ENCODE peak calls at places on chromosomes 11 and 22, in ten cellular contexts. One of them, this sample, is unnamed.

GRCh38 chr11:57972013-57972367 is 51.7 kb upstream of the OR9Q1 start:
- DNase-seq in iPS-NIHi11: no peak
- DNase-seq in activated CD4-positive, alpha-beta T cell treated with anti-CD3 and anti-CD28 coated beads, Interleukin-2, amount 10 ng/mL, durations not matched to agents 7 days and 5 days: no peak
- DNase-seq in EL: no peak
- DNase-seq in HCEC 1CT: no peak
- DNase-seq in spleen: no peak
- DNase-seq in mesenteric fat pad: no peak
- DNase-seq in osteoblast: no peak
- DNase-seq in ecto neural progenitor cell: no peak
- DNase-seq in pancreas: peak
- DNase-seq in this sample: no peak

GRCh38 chr22:47307326-47307725 is 544.9 kb downstream of the TBC1D22A start:
- DNase-seq in mesenteric fat pad: peak
- DNase-seq in osteoblast: peak
- DNase-seq in iPS-NIHi11: no peak
- DNase-seq in pancreas: no peak
- DNase-seq in activated CD4-positive, alpha-beta T cell treated with anti-CD3 and anti-CD28 coated beads, Interleukin-2, amount 10 ng/mL, durations not matched to agents 7 days and 5 days: no peak
- DNase-seq in ecto neural progenitor cell: no peak
- DNase-seq in HCEC 1CT: no peak
- DNase-seq in spleen: no peak
- DNase-seq in EL: peak
- DNase-seq in this sample: peak

GRCh38 chr11:134474070-134474860 is 62.2 kb upstream of the B3GAT1 start:
- DNase-seq in activated CD4-positive, alpha-beta T cell treated with anti-CD3 and anti-CD28 coated beads, Interleukin-2, amount 10 ng/mL, durations not matched to agents 7 days and 5 days: no peak
- DNase-seq in spleen: no peak
- DNase-seq in ecto neural progenitor cell: no peak
- DNase-seq in osteoblast: no peak
- DNase-seq in iPS-NIHi11: no peak
- DNase-seq in pancreas: no peak
- DNase-seq in HCEC 1CT: no peak
- DNase-seq in EL: no peak
- DNase-seq in mesenteric fat pad: peak
- DNase-seq in this sample: no peak

GRCh38 chr22:36329217-36330078 is 58.3 kb downstream of the MYH9 start:
- DNase-seq in osteoblast: peak
- DNase-seq in ecto neural progenitor cell: peak
- DNase-seq in spleen: peak
- DNase-seq in pancreas: no peak
- DNase-seq in mesenteric fat pad: no peak
- DNase-seq in HCEC 1CT: peak
- DNase-seq in activated CD4-positive, alpha-beta T cell treated with anti-CD3 and anti-CD28 coated beads, Interleukin-2, amount 10 ng/mL, durations not matched to agents 7 days and 5 days: peak
- DNase-seq in EL: peak
- DNase-seq in iPS-NIHi11: peak
- DNase-seq in this sample: no peak

GRCh38 chr11:72430743-72431570 is 3.4 kb downstream of the CLPB start:
- DNase-seq in activated CD4-positive, alpha-beta T cell treated with anti-CD3 and anti-CD28 coated beads, Interleukin-2, amount 10 ng/mL, durations not matched to agents 7 days and 5 days: peak
- DNase-seq in spleen: no peak
- DNase-seq in osteoblast: peak
- DNase-seq in EL: peak
- DNase-seq in mesenteric fat pad: no peak
- DNase-seq in ecto neural progenitor cell: no peak
- DNase-seq in HCEC 1CT: peak
- DNase-seq in iPS-NIHi11: peak
- DNase-seq in pancreas: no peak
- DNase-seq in this sample: no peak

GRCh38 chr11:125281831-125282595 is 117.5 kb downstream of the PKNOX2 start:
- DNase-seq in ecto neural progenitor cell: no peak
- DNase-seq in iPS-NIHi11: no peak
- DNase-seq in osteoblast: no peak
- DNase-seq in spleen: no peak
- DNase-seq in HCEC 1CT: no peak
- DNase-seq in pancreas: no peak
- DNase-seq in mesenteric fat pad: no peak
- DNase-seq in EL: no peak
- DNase-seq in activated CD4-positive, alpha-beta T cell treated with anti-CD3 and anti-CD28 coated beads, Interleukin-2, amount 10 ng/mL, durations not matched to agents 7 days and 5 days: no peak
- DNase-seq in this sample: no peak

GRCh38 chr11:64331569-64332371 is 8.2 kb upstream of the CCDC88B start:
- DNase-seq in iPS-NIHi11: peak
- DNase-seq in HCEC 1CT: peak
- DNase-seq in pancreas: peak
- DNase-seq in spleen: peak
- DNase-seq in activated CD4-positive, alpha-beta T cell treated with anti-CD3 and anti-CD28 coated beads, Interleukin-2, amount 10 ng/mL, durations not matched to agents 7 days and 5 days: peak
- DNase-seq in EL: peak
- DNase-seq in mesenteric fat pad: peak
- DNase-seq in ecto neural progenitor cell: no peak
- DNase-seq in osteoblast: peak
- DNase-seq in this sample: no peak

GRCh38 chr11:66330931-66331330 is 5.3 kb downstream of the RIN1 start:
- DNase-seq in iPS-NIHi11: no peak
- DNase-seq in mesenteric fat pad: no peak
- DNase-seq in pancreas: no peak
- DNase-seq in activated CD4-positive, alpha-beta T cell treated with anti-CD3 and anti-CD28 coated beads, Interleukin-2, amount 10 ng/mL, durations not matched to agents 7 days and 5 days: no peak
- DNase-seq in osteoblast: no peak
- DNase-seq in ecto neural progenitor cell: peak
- DNase-seq in EL: no peak
- DNase-seq in spleen: peak
- DNase-seq in HCEC 1CT: no peak
- DNase-seq in this sample: no peak

GRCh38 chr22:16651217-16651616 is 58.6 kb upstream of the CCT8L2 start:
- DNase-seq in ecto neural progenitor cell: no peak
- DNase-seq in iPS-NIHi11: no peak
- DNase-seq in HCEC 1CT: no peak
- DNase-seq in EL: no peak
- DNase-seq in pancreas: no peak
- DNase-seq in mesenteric fat pad: no peak
- DNase-seq in osteoblast: no peak
- DNase-seq in activated CD4-positive, alpha-beta T cell treated with anti-CD3 and anti-CD28 coated beads, Interleukin-2, amount 10 ng/mL, durations not matched to agents 7 days and 5 days: no peak
- DNase-seq in spleen: no peak
- DNase-seq in this sample: no peak